ENCODE peak calls at places on chromosomes 12 and 14, in four cellular contexts. One of them, this sample, is unnamed.
A peak's percentile ranks its signal among the peaks of the same experiment; 100 is the strongest.

GRCh38 chr12:23340351-23340750 is 609.1 kb downstream of the SOX5 start:
- DNase-seq in HepG2: no peak
- DNase-seq in H1: no peak
- DNase-seq in K562: no peak
- DNase-seq in this sample: no peak

GRCh38 chr12:104682790-104683279 is 226.1 kb downstream of the CHST11 start:
- DNase-seq in K562: no peak
- DNase-seq in HepG2: no peak
- DNase-seq in H1: no peak
- DNase-seq in this sample: no peak

GRCh38 chr14:39025810-39026627 is 77.0 kb downstream of the SEC23A start:
- DNase-seq in H1: no peak
- DNase-seq in HepG2: peak; percentile 87
- DNase-seq in K562: no peak
- DNase-seq in this sample: no peak

GRCh38 chr12:79373896-79374499 is 316.8 kb downstream of the PAWR start:
- DNase-seq in HepG2: peak; percentile 9
- DNase-seq in K562: peak; percentile 38
- DNase-seq in H1: peak; percentile 73
- DNase-seq in this sample: peak; percentile 41

GRCh38 chr14:91985008-91985407 is 37.5 kb upstream of the FBLN5 start:
- DNase-seq in K562: no peak
- DNase-seq in HepG2: no peak
- DNase-seq in H1: no peak
- DNase-seq in this sample: no peak

GRCh38 chr12:12993367-12993766 is 6.7 kb downstream of the HEBP1 start:
- DNase-seq in HepG2: no peak
- DNase-seq in H1: no peak
- DNase-seq in K562: no peak
- DNase-seq in this sample: no peak

GRCh38 chr12:79326663-79327062 is 364.1 kb downstream of the PAWR start:
- DNase-seq in H1: no peak
- DNase-seq in K562: no peak
- DNase-seq in HepG2: no peak
- DNase-seq in this sample: peak; percentile 48

GRCh38 chr12:690466-690865 is 27.2 kb upstream of the NINJ2 start:
- DNase-seq in H1: no peak
- DNase-seq in K562: no peak
- DNase-seq in HepG2: no peak
- DNase-seq in this sample: no peak

GRCh38 chr12:4211372-4211771 is 62.2 kb upstream of the CCND2 start:
- DNase-seq in K562: no peak
- DNase-seq in HepG2: no peak
- DNase-seq in H1: no peak
- DNase-seq in this sample: no peak

GRCh38 chr12:115378296-115378695 is 694.3 kb upstream of the TBX3 start:
- DNase-seq in H1: no peak
- DNase-seq in K562: no peak
- DNase-seq in HepG2: no peak
- DNase-seq in this sample: no peak

GRCh38 chr12:131280426-131280825 is 326.7 kb downstream of the ADGRD1 start:
- DNase-seq in H1: no peak
- DNase-seq in K562: no peak
- DNase-seq in HepG2: no peak
- DNase-seq in this sample: no peak

GRCh38 chr12:112473056-112473455 is 54.3 kb downstream of the PTPN11 start:
- DNase-seq in HepG2: no peak
- DNase-seq in K562: peak; percentile 40
- DNase-seq in H1: no peak
- DNase-seq in this sample: peak; percentile 17

GRCh38 chr12:76996983-76997382 is 68.4 kb downstream of the E2F7 start:
- DNase-seq in K562: no peak
- DNase-seq in H1: no peak
- DNase-seq in HepG2: no peak
- DNase-seq in this sample: no peak

GRCh38 chr12:116969615-116970575 is 59.1 kb downstream of the FBXW8 start:
- DNase-seq in HepG2: no peak
- DNase-seq in K562: no peak
- DNase-seq in H1: no peak
- DNase-seq in this sample: no peak

GRCh38 chr12:131049002-131049401 is 95.3 kb downstream of the ADGRD1 start:
- DNase-seq in H1: no peak
- DNase-seq in HepG2: no peak
- DNase-seq in K562: no peak
- DNase-seq in this sample: no peak

GRCh38 chr14:70619708-70620107 is 19.3 kb upstream of the MED6 start:
- DNase-seq in H1: no peak
- DNase-seq in HepG2: no peak
- DNase-seq in K562: no peak
- DNase-seq in this sample: no peak

GRCh38 chr14:70624972-70625371 is 16.7 kb upstream of the TTC9 start:
- DNase-seq in K562: no peak
- DNase-seq in H1: no peak
- DNase-seq in HepG2: no peak
- DNase-seq in this sample: no peak

GRCh38 chr14:70616646-70617045 is 16.2 kb upstream of the MED6 start:
- DNase-seq in H1: no peak
- DNase-seq in HepG2: no peak
- DNase-seq in K562: no peak
- DNase-seq in this sample: no peak

DNA sequence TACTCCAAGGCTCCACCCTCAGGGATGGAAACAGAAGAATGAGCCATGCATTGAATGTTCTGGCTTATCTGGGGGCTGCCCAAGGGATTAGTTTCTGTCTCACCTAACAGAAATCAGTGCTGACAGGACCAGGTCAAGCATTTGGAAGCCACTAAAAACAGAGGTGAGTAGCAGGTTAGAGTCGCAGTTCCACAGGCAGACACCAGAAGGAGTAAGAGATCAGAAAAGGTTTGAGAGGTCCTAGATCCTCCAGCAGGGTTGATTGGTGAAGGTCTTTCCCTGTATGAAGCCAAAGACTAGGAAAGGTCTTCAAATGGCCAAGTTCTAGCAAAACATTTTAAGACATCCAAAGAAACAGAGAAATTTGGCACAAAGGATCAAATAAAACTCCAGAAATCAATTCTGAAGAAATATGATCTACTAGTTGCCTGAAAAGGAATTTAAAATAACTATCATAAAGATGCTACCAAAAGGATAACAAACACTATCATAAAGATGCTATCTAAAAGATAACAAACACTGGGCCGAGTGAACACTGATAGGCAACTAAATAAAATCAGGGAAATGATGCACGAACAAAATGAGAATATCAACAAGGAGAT is 19.5 kb upstream of the TTC9 start:
- DNase-seq in HepG2: peak; percentile 64
- DNase-seq in H1: peak; percentile 75
- DNase-seq in K562: no peak
- DNase-seq in this sample: peak; percentile 67
- TF ChIP-seq MAFK in HepG2: no peak
- TF ChIP-seq MAFK in H1: no peak
- TF ChIP-seq MAFK in K562: no peak
- TF ChIP-seq MAFK in this sample: no peak

GRCh38 chr12:27973487-27973890 is 956 bp upstream of the PTHLH start:
- DNase-seq in H1: no peak
- DNase-seq in K562: no peak
- DNase-seq in HepG2: no peak
- DNase-seq in this sample: no peak
- TF ChIP-seq JUN in H1: no peak
- TF ChIP-seq JUN in K562: no peak
- TF ChIP-seq JUN in HepG2: no peak
- TF ChIP-seq JUN in this sample: no peak

GRCh38 chr12:1926274-1926673 is 7.8 kb upstream of the CACNA2D4 start:
- DNase-seq in HepG2: no peak
- DNase-seq in K562: no peak
- DNase-seq in H1: peak; percentile 34
- DNase-seq in this sample: no peak

GRCh38 chr12:1928439-1929121 is 10.1 kb upstream of the CACNA2D4 start:
- DNase-seq in HepG2: no peak
- DNase-seq in K562: no peak
- DNase-seq in H1: peak; percentile 37
- DNase-seq in this sample: no peak

GRCh38 chr12:1925125-1925963 is 6.9 kb upstream of the CACNA2D4 start:
- DNase-seq in HepG2: no peak
- DNase-seq in K562: no peak
- DNase-seq in H1: peak; percentile 34
- DNase-seq in this sample: no peak

GRCh38 chr12:1927751-1928351 is 9.4 kb upstream of the CACNA2D4 start:
- DNase-seq in K562: no peak
- DNase-seq in HepG2: no peak
- DNase-seq in H1: peak; percentile 40
- DNase-seq in this sample: no peak

DNA sequence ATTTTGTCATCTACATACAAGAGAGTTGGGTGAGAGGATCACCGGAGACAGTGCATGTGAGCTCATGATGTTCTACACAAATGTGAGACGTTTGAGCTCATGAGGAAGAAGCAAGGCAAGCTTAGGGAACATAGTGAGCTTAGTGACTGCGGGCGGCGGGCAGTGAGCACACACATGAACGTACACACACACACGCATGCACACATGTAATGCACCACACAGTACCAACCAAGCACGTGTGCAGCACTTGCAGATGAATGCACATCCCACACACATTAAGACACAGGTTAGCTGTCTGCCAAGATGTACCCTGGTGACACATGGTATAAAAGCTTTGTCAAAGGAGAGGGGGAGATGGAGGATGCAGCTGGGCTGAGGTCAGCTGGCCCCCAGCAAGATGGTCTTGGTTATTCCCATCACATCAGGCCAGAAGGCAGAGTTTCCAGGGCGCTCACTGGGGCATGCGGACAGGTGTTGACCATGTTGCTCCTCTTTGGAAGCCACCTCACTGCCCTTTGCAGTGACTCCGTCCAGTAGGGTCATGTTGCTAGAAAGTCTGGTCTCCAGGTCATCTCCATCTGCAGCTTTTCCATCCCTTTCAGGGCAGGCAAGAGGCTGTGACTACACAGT is 8.7 kb upstream of the CACNA2D4 start:
- DNase-seq in K562: no peak
- DNase-seq in HepG2: no peak
- DNase-seq in H1: peak; percentile 35
- DNase-seq in this sample: no peak
- TF ChIP-seq MAFK in K562: no peak
- TF ChIP-seq MAFK in HepG2: no peak
- TF ChIP-seq MAFK in H1: no peak
- TF ChIP-seq MAFK in this sample: no peak

GRCh38 chr12:26496170-26496569 is 300.8 kb downstream of the SSPN start:
- DNase-seq in H1: no peak
- DNase-seq in HepG2: no peak
- DNase-seq in K562: no peak
- DNase-seq in this sample: no peak

GRCh38 chr12:26499979-26500640 is 304.7 kb downstream of the SSPN start:
- DNase-seq in K562: no peak
- DNase-seq in H1: no peak
- DNase-seq in HepG2: no peak
- DNase-seq in this sample: no peak
- TF ChIP-seq JUN in K562: no peak
- TF ChIP-seq JUN in H1: no peak
- TF ChIP-seq JUN in HepG2: no peak
- TF ChIP-seq JUN in this sample: no peak

GRCh38 chr14:75262641-75263040 is 16.0 kb upstream of the FOS start:
- DNase-seq in K562: no peak
- DNase-seq in H1: no peak
- DNase-seq in HepG2: no peak
- DNase-seq in this sample: no peak

GRCh38 chr14:75271514-75271913 is 7.1 kb upstream of the FOS start:
- DNase-seq in HepG2: no peak
- DNase-seq in K562: no peak
- DNase-seq in H1: no peak
- DNase-seq in this sample: no peak

GRCh38 chr14:75264036-75264435 is 14.6 kb upstream of the FOS start:
- DNase-seq in K562: no peak
- DNase-seq in H1: no peak
- DNase-seq in HepG2: no peak
- DNase-seq in this sample: no peak

GRCh38 chr14:75268638-75269550 is 9.7 kb upstream of the FOS start:
- DNase-seq in K562: no peak
- DNase-seq in H1: peak; percentile 50
- DNase-seq in HepG2: no peak
- DNase-seq in this sample: no peak

DNA sequence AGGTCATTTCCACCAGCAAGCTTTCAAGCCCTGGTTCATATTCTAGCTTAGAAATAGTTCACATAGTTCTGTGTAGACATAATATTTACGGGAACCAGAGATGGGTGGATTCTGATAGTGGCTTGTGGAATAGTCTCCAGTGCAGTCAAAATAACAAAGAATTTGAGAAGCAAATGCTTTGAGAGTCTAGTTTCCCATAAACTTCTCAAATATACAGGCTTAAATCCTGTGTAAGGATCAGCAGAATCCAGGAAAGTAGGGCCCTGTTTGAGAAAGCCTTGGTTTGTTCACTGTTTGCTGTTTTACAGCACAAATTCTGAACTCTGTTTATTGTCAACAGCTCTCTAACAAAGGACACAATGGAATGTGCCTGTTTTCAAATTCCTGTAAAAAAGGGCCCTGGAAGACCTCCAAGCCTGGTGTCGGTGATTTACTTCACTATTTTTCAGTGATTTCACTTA is 11.5 kb upstream of the FOS start:
- DNase-seq in HepG2: no peak
- DNase-seq in K562: no peak
- DNase-seq in H1: no peak
- DNase-seq in this sample: no peak
- TF ChIP-seq MAFK in HepG2: no peak
- TF ChIP-seq MAFK in K562: no peak
- TF ChIP-seq MAFK in H1: no peak
- TF ChIP-seq MAFK in this sample: no peak

GRCh38 chr12:119444462-119445044 is 110.0 kb downstream of the CCDC60 start:
- DNase-seq in HepG2: peak; percentile 72
- DNase-seq in K562: peak; percentile 82
- DNase-seq in H1: peak; percentile 75
- DNase-seq in this sample: peak; percentile 85
- TF ChIP-seq JUN in HepG2: no peak
- TF ChIP-seq JUN in K562: no peak
- TF ChIP-seq JUN in H1: no peak
- TF ChIP-seq JUN in this sample: no peak

This sample was measured in A549.